ENCODE peak calls at places on chromosomes 2 and 18, in four cellular contexts. D is mammary epithelial cell, Z is neural progenitor cell, F is lung. K is an unnamed sample. For H3K9me3, the result is how much of the 10 kb centered on the place peaks cover.

GRCh38 chr18:58784601-58785137 is 80.0 kb upstream of the ZNF532 start:
- DNase-seq in D (no peak), Z (peak), F (no peak), K (no peak)

GRCh38 chr2:138649571-138649970 is 130.6 kb downstream of the NXPH2 start:
- DNase-seq in D (peak), Z (no peak), F (no peak), K (no peak)

GRCh38 chr2:41847744-41848441 is 199.9 kb upstream of the PKDCC start:
- DNase-seq in D (peak), Z (no peak), F (peak), K (peak)

GRCh38 chr2:42771546-42772153 is 7.7 kb upstream of the OXER1 start:
- DNase-seq in D (no peak), Z (no peak), F (no peak), K (no peak)

GRCh38 chr2:189350515-189351209 is 90.6 kb upstream of the WDR75 start:
- DNase-seq in D (peak), Z (no peak), F (no peak), K (peak)

GRCh38 chr18:12779456-12779855 is 76.6 kb downstream of the PSMG2 start:
- DNase-seq in D (no peak), Z (no peak), F (peak), K (no peak)

GRCh38 chr2:98157557-98157956 is 70.6 kb downstream of the VWA3B start:
- DNase-seq in D (no peak), Z (peak), F (no peak), K (no peak)

GRCh38 chr18:74951165-74951760 is 257.7 kb downstream of the PTGR3 start:
- DNase-seq in D (peak), Z (no peak), F (peak), K (peak)

GRCh38 chr18:23890589-23890988 is 124.0 kb upstream of the TTC39C start:
- DNase-seq in D (no peak), Z (no peak), F (no peak), K (peak)

GRCh38 chr2:181398000-181398399 is 59.2 kb upstream of the ITGA4 start:
- DNase-seq in D (no peak), Z (no peak), F (no peak), K (no peak)

GRCh38 chr2:26978061-26978596 is 7.7 kb downstream of the MAPRE3 start:
- DNase-seq in D (peak), Z (no peak), F (peak), K (no peak)

GRCh38 chr2:205816268-205816667 is 134.0 kb downstream of the NRP2 start:
- DNase-seq in D (no peak), Z (no peak), F (no peak), K (no peak)

GRCh38 chr18:5885337-5885736 is 10.0 kb downstream of the TMEM200C start:
- DNase-seq in D (no peak), Z (no peak), F (no peak), K (no peak)

GRCh38 chr2:137846993-137847392 is 117.3 kb upstream of the HNMT start:
- DNase-seq in D (no peak), Z (no peak), F (no peak), K (no peak)

GRCh38 chr2:201909348-201909747 is 103.0 kb downstream of the CDK15 start:
- DNase-seq in D (peak), Z (no peak), F (no peak), K (peak)

GRCh38 chr18:47968006-47968676 is 37.7 kb upstream of the SMAD2 start:
- DNase-seq in D (no peak), Z (peak), F (no peak), K (peak)

GRCh38 chr18:55250729-55251128 is 291.5 kb upstream of the CCDC68 start:
- DNase-seq in D (peak), Z (no peak), F (no peak), K (peak)

GRCh38 chr2:40435426-40436092 is 16.3 kb downstream of the SLC8A1 start:
- DNase-seq in D (no peak), Z (no peak), F (no peak), K (no peak)

GRCh38 chr2:19114754-19115231 is 243.6 kb downstream of the OSR1 start:
- DNase-seq in D (peak), Z (no peak), F (no peak), K (no peak)

GRCh38 chr2:42926438-42927333 is 134.3 kb upstream of the HAAO start:
- DNase-seq in D (no peak), Z (peak), F (no peak), K (no peak)

GRCh38 chr18:34661464-34662087 is 48.5 kb upstream of the DTNA start:
- DNase-seq in D (peak), Z (peak), F (no peak), K (peak)

GRCh38 chr2:202918860-202919259 is 6.8 kb downstream of the CARF start:
- DNase-seq in D (no peak), Z (no peak), F (no peak), K (no peak)

GRCh38 chr2:65655000-65655399 is 222.6 kb upstream of the SPRED2 start:
- DNase-seq in D (no peak), Z (no peak), F (no peak), K (no peak)

GRCh38 chr2:9087151-9087681 is 83.7 kb upstream of the MBOAT2 start:
- DNase-seq in D (no peak), Z (no peak), F (no peak), K (peak)

GRCh38 chr2:213251618-213252017 is 32.6 kb upstream of the SPAG16 start:
- DNase-seq in D (peak), Z (peak), F (no peak), K (peak)

GRCh38 chr2:15485949-15486348 is 75.2 kb downstream of the NBAS start:
- DNase-seq in D (no peak), Z (no peak), F (no peak), K (no peak)

GRCh38 chr18:36811430-36811829 is 17.4 kb downstream of the TPGS2 start:
- DNase-seq in D (no peak), Z (no peak), F (no peak), K (peak)

GRCh38 chr18:23825978-23826405 is 136.7 kb downstream of the LAMA3 start:
- DNase-seq in D (peak), Z (no peak), F (peak), K (peak)

GRCh38 chr2:36568533-36569246 is 29.3 kb downstream of the FEZ2 start:
- DNase-seq in D (no peak), Z (no peak), F (no peak), K (peak)

GRCh38 chr2:2992622-2993021 is 385.0 kb downstream of the EIPR1 start:
- DNase-seq in D (no peak), Z (no peak), F (no peak), K (no peak)

GRCh38 chr2:89819809-89820208 is 1128.3 kb downstream of the RPIA start:
- DNase-seq in D (no peak), Z (no peak), F (no peak), K (no peak)

GRCh38 chr2:89820248-89820647 is 1128.8 kb downstream of the RPIA start:
- DNase-seq in D (no peak), Z (no peak), F (no peak), K (no peak)

GRCh38 chr2:89823556-89823955 is 1132.1 kb downstream of the RPIA start:
- DNase-seq in D (no peak), Z (no peak), F (no peak), K (no peak)

GRCh38 chr2:89821455-89821945 is 1130.0 kb downstream of the RPIA start:
- DNase-seq in D (no peak), Z (no peak), F (no peak), K (no peak)

DNA sequence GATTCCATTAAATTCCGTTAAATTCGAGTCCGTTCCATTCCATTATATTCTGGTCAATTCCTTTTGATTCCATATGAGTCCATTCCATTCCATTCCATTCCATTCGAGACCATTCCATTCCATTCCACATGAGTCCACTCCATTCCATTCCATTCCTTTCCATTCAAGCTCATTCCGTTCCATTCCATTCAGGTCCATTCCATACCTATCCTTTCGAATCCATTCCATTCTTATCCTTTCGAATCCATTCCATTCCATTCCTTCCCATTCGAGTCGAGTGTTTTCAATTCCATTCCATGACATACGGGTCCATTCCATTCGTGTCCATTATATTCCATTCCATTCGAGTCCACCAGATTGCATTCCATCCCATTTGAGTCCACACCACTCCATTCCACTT is 1127.4 kb downstream of the RPIA start:
- DNase-seq in D (no peak), Z (no peak), F (no peak), K (no peak)
- H3K9me3 ChIP-seq in D (half or more), Z (half or more), F (under half), K (half or more)

DNA sequence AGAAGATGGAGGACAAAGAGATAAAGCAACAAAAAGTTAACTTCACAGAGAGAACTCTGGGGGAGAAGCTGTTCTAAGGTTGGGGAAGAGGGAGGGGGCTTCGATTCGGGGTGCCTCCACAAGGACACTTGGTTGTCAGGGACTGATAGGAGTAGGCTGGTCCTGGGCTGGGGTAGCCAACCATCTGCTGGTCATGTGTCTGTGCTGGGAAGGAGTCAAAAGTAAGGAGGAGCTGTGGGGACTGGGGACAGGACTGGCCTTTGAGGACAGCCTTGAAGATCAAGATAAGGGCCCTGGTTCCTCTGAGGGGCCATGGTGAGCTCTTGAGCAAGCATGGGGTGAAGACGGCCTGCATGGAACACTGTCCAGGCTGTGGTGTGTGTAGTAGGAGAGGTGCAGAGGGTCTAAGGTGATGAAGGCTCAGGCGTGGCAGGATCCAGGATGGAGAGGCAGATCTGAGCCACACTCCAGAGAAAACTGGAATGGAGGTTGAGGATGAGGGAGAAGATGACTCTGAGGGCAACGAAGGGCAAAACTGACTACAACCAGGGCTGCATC is 1.7 kb downstream of the CYP27A1 start:
- DNase-seq in D (no peak), Z (no peak), F (no peak), K (no peak)
- H3K4me3 ChIP-seq in D (no peak), Z (no peak), F (no peak), K (no peak)

GRCh38 chr2:67585400-67585799 is 188.3 kb downstream of the ETAA1 start:
- DNase-seq in D (no peak), Z (no peak), F (no peak), K (no peak)

GRCh38 chr2:67579207-67579606 is 182.1 kb downstream of the ETAA1 start:
- DNase-seq in D (no peak), Z (no peak), F (no peak), K (no peak)

GRCh38 chr2:67581751-67582150 is 184.6 kb downstream of the ETAA1 start:
- DNase-seq in D (no peak), Z (peak), F (no peak), K (no peak)

GRCh38 chr2:67579791-67580190 is 182.7 kb downstream of the ETAA1 start:
- DNase-seq in D (no peak), Z (no peak), F (no peak), K (no peak)

GRCh38 chr2:67583185-67583584 is 186.1 kb downstream of the ETAA1 start:
- DNase-seq in D (no peak), Z (no peak), F (no peak), K (no peak)
- H3K9me3 ChIP-seq in D (under half), Z (under half), F (under half), K (half or more)

DNA sequence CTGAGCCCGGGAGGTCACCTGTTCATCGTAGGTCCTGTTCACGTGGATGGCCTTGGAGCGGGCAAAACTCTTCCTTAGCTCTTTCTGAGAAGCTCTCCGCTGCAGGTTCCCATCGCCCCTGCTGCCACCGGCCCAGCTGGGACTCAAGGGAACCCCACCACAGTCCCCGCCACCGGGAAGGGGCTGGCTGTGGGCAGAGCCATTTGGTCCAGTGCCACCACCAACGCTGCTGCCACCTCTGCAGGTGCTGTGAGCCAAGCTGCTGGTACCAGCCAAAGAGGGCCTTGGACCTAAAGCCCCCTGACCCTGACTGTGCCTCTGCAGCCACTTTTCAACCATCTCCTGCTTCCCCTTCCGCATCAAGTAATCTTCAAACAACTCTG is 586 bp downstream of the PDE11A start:
- DNase-seq in D (no peak), Z (no peak), F (no peak), K (no peak)
- H3K4me3 ChIP-seq in D (no peak), Z (peak), F (no peak), K (peak)

GRCh38 chr2:102144128-102144527 is 1.6 kb downstream of the IL1R1 start:
- DNase-seq in D (no peak), Z (no peak), F (no peak), K (peak)

GRCh38 chr2:102147935-102148334 is 5.4 kb downstream of the IL1R1 start:
- DNase-seq in D (peak), Z (no peak), F (no peak), K (no peak)

GRCh38 chr2:102145107-102145506 is 2.6 kb downstream of the IL1R1 start:
- DNase-seq in D (no peak), Z (no peak), F (no peak), K (no peak)

GRCh38 chr2:102143450-102143985 is 972 bp downstream of the IL1R1 start:
- DNase-seq in D (no peak), Z (no peak), F (no peak), K (peak)

DNA sequence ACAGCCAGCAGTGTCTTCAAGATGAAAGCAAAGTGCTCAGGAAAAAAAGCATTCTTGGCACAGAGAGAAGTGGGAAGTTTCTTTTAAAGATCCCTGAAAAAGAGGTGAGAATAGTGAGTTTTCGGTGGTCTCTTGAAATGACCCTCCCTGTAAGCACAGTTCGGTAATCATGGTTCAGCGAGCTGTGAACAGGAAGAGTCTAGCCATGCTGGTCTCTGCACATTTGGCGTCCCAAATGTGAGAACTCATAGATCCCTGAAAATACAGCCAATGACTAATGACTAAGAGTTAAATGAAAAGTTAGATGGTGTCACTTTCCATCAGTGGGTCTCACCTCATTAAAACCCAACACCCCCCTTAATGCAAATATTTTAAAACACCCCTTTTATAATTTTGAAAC is 3.4 kb downstream of the IL1R1 start:
- DNase-seq in D (no peak), Z (no peak), F (no peak), K (no peak)
- H3K9me3 ChIP-seq in D (under half), Z (under half), F (under half), K (under half)

DNA sequence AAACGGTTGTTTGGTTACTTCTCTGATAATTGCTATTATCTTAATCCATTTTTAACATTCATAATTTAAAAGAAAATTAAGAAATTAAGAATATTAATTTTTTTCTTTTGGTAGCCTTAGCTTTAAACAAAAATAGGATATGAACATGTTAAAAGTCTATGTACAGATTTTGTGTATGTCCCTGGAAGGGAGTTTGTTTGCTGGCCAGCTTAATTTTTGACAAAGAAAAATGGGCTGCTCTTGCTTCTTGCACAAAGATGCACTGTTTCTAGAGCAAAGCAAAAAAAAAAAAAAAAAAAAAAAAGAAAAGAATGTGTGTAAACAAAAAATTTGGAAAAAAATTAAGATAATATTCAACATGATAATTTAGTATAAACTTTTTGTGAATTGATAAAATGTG is 1.3 kb downstream of the RFTN2 start:
- DNase-seq in D (no peak), Z (no peak), F (no peak), K (peak)
- H3K4me3 ChIP-seq in D (no peak), Z (peak), F (no peak), K (peak)

GRCh38 chr2:95265182-95265581 is 9.1 kb upstream of the PROM2 start:
- DNase-seq in D (no peak), Z (no peak), F (peak), K (no peak)

GRCh38 chr2:95264626-95265025 is 9.6 kb upstream of the PROM2 start:
- DNase-seq in D (no peak), Z (no peak), F (no peak), K (peak)

GRCh38 chr2:95260028-95261023 is 13.9 kb upstream of the PROM2 start:
- DNase-seq in D (peak), Z (no peak), F (no peak), K (peak)

GRCh38 chr2:95261602-95262001 is 12.6 kb upstream of the PROM2 start:
- DNase-seq in D (no peak), Z (no peak), F (no peak), K (no peak)

GRCh38 chr2:95262896-95263542 is 11.2 kb upstream of the PROM2 start:
- DNase-seq in D (peak), Z (no peak), F (no peak), K (no peak)
- H3K9me3 ChIP-seq in D (under half), Z (under half), F (under half), K (under half)

DNA sequence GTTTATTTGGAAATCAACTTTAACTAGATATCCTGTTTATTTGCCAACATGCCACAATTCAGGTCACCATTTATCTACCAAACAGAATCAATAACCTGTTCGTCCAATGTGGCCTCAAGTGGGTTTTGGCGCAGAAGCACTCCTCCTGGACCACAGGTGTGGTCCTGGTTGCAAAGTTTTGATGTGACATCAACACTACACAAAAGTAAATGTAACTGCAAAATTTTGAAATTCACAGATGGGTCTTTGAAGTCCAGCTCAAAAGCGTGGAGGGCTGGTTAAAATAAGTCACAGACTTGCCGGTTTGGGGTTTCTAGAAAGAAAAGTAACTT is 474 bp upstream of the GCA start:
- DNase-seq in D (no peak), Z (no peak), F (no peak), K (no peak)
- H3K4me3 ChIP-seq in D (peak), Z (peak), F (peak), K (peak)

K was measured in adipocyte.